ENCODE peak calls at places on chromosomes 6 and 20, in eight cellular contexts. M is HepG2, U is fibroblast of lung, A is neural progenitor cell, R is mammary epithelial cell, G is PC-3, I is neuronal stem cell, T is mesenchymal stem cell. E is an unnamed sample. For H3K4me1, the result is how much of the 10 kb centered on the place peaks cover.

GRCh38 chr20:34859367-34859766 is 13.3 kb downstream of the GGT7 start:
- DNase-seq in M (no peak), U (no peak), A (no peak), R (no peak), G (no peak), I (no peak), T (no peak), E (no peak)

GRCh38 chr6:2866183-2866846 is 24.7 kb upstream of the SERPINB1 start:
- DNase-seq in M (no peak), U (no peak), A (no peak), R (peak), G (no peak), I (no peak), T (no peak), E (no peak)

GRCh38 chr20:62818592-62819493 is 2.0 kb downstream of the COL9A3 start:
- DNase-seq in M (peak), U (no peak), A (no peak), R (peak), G (no peak), I (no peak), T (no peak), E (peak)

GRCh38 chr6:144252289-144252688 is 32.8 kb upstream of the UTRN start:
- DNase-seq in M (no peak), U (no peak), A (no peak), R (no peak), G (no peak), I (no peak), T (no peak), E (no peak)

GRCh38 chr6:30378290-30378937 is 33.5 kb downstream of the RPP21 start:
- DNase-seq in M (peak), U (peak), A (peak), R (peak), G (peak), I (peak), T (peak), E (no peak)

GRCh38 chr20:49877254-49877990 is 37.9 kb downstream of the SPATA2 start:
- DNase-seq in M (no peak), U (peak), A (no peak), R (no peak), G (no peak), I (no peak), T (no peak), E (no peak)

GRCh38 chr6:150263765-150264415 is 104.9 kb upstream of the IYD start:
- DNase-seq in M (no peak), U (no peak), A (no peak), R (no peak), G (no peak), I (no peak), T (no peak), E (no peak)

GRCh38 chr6:38012573-38012972 is 193.0 kb downstream of the ZFAND3 start:
- DNase-seq in M (peak), U (peak), A (peak), R (peak), G (peak), I (no peak), T (peak), E (no peak)

GRCh38 chr20:44526129-44526528 is 4.3 kb upstream of the SERINC3 start:
- DNase-seq in M (peak), U (peak), A (no peak), R (peak), G (peak), I (no peak), T (no peak), E (no peak)

GRCh38 chr6:7594579-7595125 is 4.7 kb downstream of the SNRNP48 start:
- DNase-seq in M (no peak), U (peak), A (no peak), R (no peak), G (no peak), I (no peak), T (no peak), E (no peak)

GRCh38 chr6:32752580-32752979 is 10.8 kb downstream of the HLA-DQB2 start:
- DNase-seq in M (no peak), U (no peak), A (no peak), R (peak), G (peak), I (no peak), T (no peak), E (peak)

GRCh38 chr6:36865835-36866234 is 8.8 kb downstream of the PPIL1 start:
- DNase-seq in M (no peak), U (no peak), A (no peak), R (no peak), G (no peak), I (no peak), T (no peak), E (no peak)

GRCh38 chr6:105317607-105318533 is 85.0 kb downstream of the PREP start:
- DNase-seq in M (peak), U (no peak), A (peak), R (no peak), G (peak), I (no peak), T (no peak), E (no peak)

GRCh38 chr20:33673115-33673410 is 1.2 kb downstream of the NECAB3 start:
- DNase-seq in M (no peak), U (no peak), A (no peak), R (no peak), G (no peak), I (no peak), T (no peak), E (no peak)

GRCh38 chr6:131367206-131367873 is 205.7 kb upstream of the ARG1 start:
- DNase-seq in M (peak), U (no peak), A (no peak), R (no peak), G (no peak), I (no peak), T (no peak), E (peak)

GRCh38 chr20:6698723-6699122 is 68.8 kb upstream of the BMP2 start:
- DNase-seq in M (no peak), U (no peak), A (no peak), R (no peak), G (no peak), I (no peak), T (no peak), E (no peak)

GRCh38 chr6:162377735-162378134 is 349.8 kb downstream of the PRKN start:
- DNase-seq in M (no peak), U (peak), A (no peak), R (no peak), G (no peak), I (no peak), T (no peak), E (no peak)

GRCh38 chr20:36461600-36462439 is 79.5 kb upstream of the MYL9 start:
- DNase-seq in M (no peak), U (peak), A (peak), R (peak), G (peak), I (peak), T (peak), E (peak)

GRCh38 chr6:114315841-114316595 is 26.8 kb downstream of the HS3ST5 start:
- DNase-seq in M (no peak), U (no peak), A (no peak), R (no peak), G (peak), I (no peak), T (no peak), E (no peak)

GRCh38 chr6:149454405-149454848 is 30.4 kb downstream of the ZC3H12D start:
- DNase-seq in M (no peak), U (peak), A (no peak), R (peak), G (peak), I (no peak), T (peak), E (peak)

GRCh38 chr20:12925863-12926547 is 82.8 kb upstream of the SPTLC3 start:
- DNase-seq in M (no peak), U (no peak), A (no peak), R (no peak), G (no peak), I (no peak), T (no peak), E (no peak)

GRCh38 chr20:23435675-23436539 is 3.6 kb upstream of the CSTL1 start:
- DNase-seq in M (peak), U (no peak), A (no peak), R (no peak), G (no peak), I (no peak), T (no peak), E (peak)

GRCh38 chr20:16385891-16386290 is 187.4 kb downstream of the KIF16B start:
- DNase-seq in M (no peak), U (no peak), A (no peak), R (no peak), G (no peak), I (no peak), T (no peak), E (no peak)

GRCh38 chr6:146874278-146875018 is 275.7 kb downstream of the ADGB start:
- DNase-seq in M (no peak), U (no peak), A (no peak), R (no peak), G (no peak), I (no peak), T (no peak), E (no peak)

GRCh38 chr6:150016324-150017185 is 8.8 kb downstream of the RAET1L start:
- DNase-seq in M (peak), U (peak), A (peak), R (peak), G (peak), I (peak), T (peak), E (peak)

GRCh38 chr6:12749531-12750379 is 33.2 kb downstream of the PHACTR1 start:
- DNase-seq in M (no peak), U (peak), A (peak), R (no peak), G (no peak), I (peak), T (no peak), E (no peak)

GRCh38 chr6:1771324-1771723 is 161.6 kb downstream of the FOXC1 start:
- DNase-seq in M (no peak), U (peak), A (no peak), R (peak), G (peak), I (no peak), T (no peak), E (no peak)

GRCh38 chr6:56904068-56904467 is 50.8 kb upstream of the BEND6 start:
- DNase-seq in M (no peak), U (no peak), A (no peak), R (peak), G (peak), I (no peak), T (no peak), E (no peak)

GRCh38 chr6:100171533-100172321 is 177.7 kb upstream of the MCHR2 start:
- DNase-seq in M (no peak), U (peak), A (no peak), R (peak), G (no peak), I (no peak), T (no peak), E (no peak)

GRCh38 chr6:72461144-72461543 is 160.7 kb upstream of the KCNQ5 start:
- DNase-seq in M (no peak), U (peak), A (no peak), R (peak), G (no peak), I (no peak), T (no peak), E (no peak)

GRCh38 chr6:31401403-31401802 is 2.0 kb upstream of the MICA start:
- DNase-seq in M (peak), U (peak), A (no peak), R (peak), G (peak), I (no peak), T (peak), E (peak)

GRCh38 chr20:11108102-11108842 is 434.5 kb upstream of the JAG1 start:
- DNase-seq in M (no peak), U (peak), A (no peak), R (no peak), G (no peak), I (no peak), T (no peak), E (no peak)

GRCh38 chr6:34391023-34391485 is 1.4 kb downstream of the NUDT3 start:
- DNase-seq in M (peak), U (peak), A (no peak), R (peak), G (peak), I (no peak), T (peak), E (peak)

GRCh38 chr6:34392497-34393190 is at the start of gene NUDT3:
- DNase-seq in M (peak), U (peak), A (peak), R (peak), G (peak), I (peak), T (peak), E (peak)

GRCh38 chr6:34389034-34389433 is 3.4 kb downstream of the NUDT3 start:
- DNase-seq in M (no peak), U (no peak), A (peak), R (no peak), G (no peak), I (no peak), T (no peak), E (no peak)

GRCh38 chr6:34391711-34392496 is 565 bp downstream of the NUDT3 start:
- DNase-seq in M (peak), U (peak), A (peak), R (peak), G (peak), I (peak), T (peak), E (peak)

GRCh38 chr6:34390531-34391013 is 1.9 kb downstream of the NUDT3 start:
- DNase-seq in M (no peak), U (no peak), A (no peak), R (no peak), G (no peak), I (no peak), T (no peak), E (no peak)
- H3K9ac ChIP-seq in M (peak), U (no peak), A (no peak), R (peak), G (peak), I (no peak), T (peak), E (no peak)

GRCh38 chr6:103236923-103237322 is 1622.8 kb downstream of the HACE1 start:
- DNase-seq in M (no peak), U (no peak), A (no peak), R (no peak), G (peak), I (no peak), T (no peak), E (no peak)
- H3K4me1 ChIP-seq in M (under half), U (under half), A (under half), R (under half), G (under half), I (under half), T (under half), E (under half)

GRCh38 chr6:14274552-14275492 is 157.2 kb downstream of the CD83 start:
- DNase-seq in M (no peak), U (peak), A (no peak), R (peak), G (peak), I (no peak), T (no peak), E (no peak)
- H3K9ac ChIP-seq in M (no peak), U (no peak), A (no peak), R (no peak), G (peak), I (no peak), T (no peak), E (no peak)

GRCh38 chr6:159833997-159834601 is 34.0 kb downstream of the PNLDC1 start:
- DNase-seq in M (no peak), U (no peak), A (no peak), R (no peak), G (no peak), I (no peak), T (no peak), E (no peak)
- H3K4me1 ChIP-seq in M (under half), U (under half), A (under half), R (under half), G (under half), I (under half), T (under half), E (under half)

GRCh38 chr6:54041239-54041638 is 70.0 kb upstream of the MLIP start:
- DNase-seq in M (no peak), U (no peak), A (no peak), R (no peak), G (no peak), I (no peak), T (no peak), E (no peak)
- H3K9ac ChIP-seq in M (no peak), U (no peak), A (no peak), R (no peak), G (no peak), I (no peak), T (no peak), E (no peak)

GRCh38 chr20:48440916-48441315 is 386.9 kb downstream of the PREX1 start:
- DNase-seq in M (no peak), U (no peak), A (no peak), R (no peak), G (no peak), I (no peak), T (no peak), E (no peak)
- H3K4me1 ChIP-seq in M (under half), U (under half), A (under half), R (under half), G (under half), I (under half), T (under half), E (under half)

GRCh38 chr6:106631356-106631755 is 2.0 kb downstream of the QRSL1 start:
- DNase-seq in M (no peak), U (peak), A (no peak), R (no peak), G (peak), I (no peak), T (no peak), E (no peak)
- H3K9ac ChIP-seq in M (no peak), U (no peak), A (no peak), R (no peak), G (no peak), I (no peak), T (no peak), E (no peak)

DNA sequence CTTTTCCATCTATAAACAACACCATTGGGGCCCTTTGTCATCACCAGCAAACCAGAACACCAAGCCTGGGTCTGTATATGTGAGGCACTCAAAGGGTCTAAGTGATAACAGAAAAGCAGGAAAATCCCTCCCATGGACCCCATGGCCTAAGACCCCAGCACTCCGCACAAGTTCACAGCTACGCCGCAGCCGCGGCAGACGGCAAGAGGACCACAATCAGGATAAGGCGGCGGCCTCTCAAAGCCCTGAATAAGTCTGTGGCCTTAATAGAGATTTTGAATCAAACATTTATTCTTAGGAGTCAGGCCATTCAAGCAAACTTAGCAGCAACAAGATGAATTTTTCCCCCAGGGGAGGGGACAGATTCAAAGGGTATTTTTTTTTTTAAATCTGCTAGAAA is 2.9 kb downstream of the ZBTB46 start:
- DNase-seq in M (no peak), U (no peak), A (no peak), R (no peak), G (no peak), I (no peak), T (no peak), E (no peak)
- H3K4me1 ChIP-seq in M (half or more), U (under half), A (under half), R (under half), G (under half), I (under half), T (under half), E (under half)

GRCh38 chr6:134424131-134424794 is 106.4 kb upstream of the SGK1 start:
- DNase-seq in M (no peak), U (no peak), A (no peak), R (no peak), G (peak), I (no peak), T (no peak), E (no peak)

GRCh38 chr6:134422426-134423231 is 104.7 kb upstream of the SGK1 start:
- DNase-seq in M (peak), U (peak), A (no peak), R (peak), G (peak), I (no peak), T (peak), E (no peak)

GRCh38 chr6:134421496-134421895 is 103.6 kb upstream of the SGK1 start:
- DNase-seq in M (no peak), U (peak), A (no peak), R (no peak), G (no peak), I (no peak), T (peak), E (no peak)

GRCh38 chr6:134419717-134420116 is 101.8 kb upstream of the SGK1 start:
- DNase-seq in M (no peak), U (peak), A (no peak), R (no peak), G (no peak), I (no peak), T (no peak), E (no peak)

GRCh38 chr6:134420638-134421181 is 102.8 kb upstream of the SGK1 start:
- DNase-seq in M (no peak), U (peak), A (no peak), R (peak), G (peak), I (no peak), T (peak), E (no peak)
- H3K9ac ChIP-seq in M (no peak), U (no peak), A (no peak), R (no peak), G (peak), I (no peak), T (no peak), E (no peak)